ENCODE peak calls at places on chromosomes 16 and 17, in eight cellular contexts. One of them, this sample, is unnamed.

GRCh38 chr16:19073344-19073743 is 5.9 kb downstream of the COQ7 start:
- DNase-seq in RWPE1: no peak
- DNase-seq in CD8-positive, alpha-beta memory T cell: no peak
- DNase-seq in tibial artery: no peak
- DNase-seq in CD8-positive, alpha-beta T cell: no peak
- DNase-seq in substantia nigra: no peak
- DNase-seq in ovary: no peak
- DNase-seq in caudate nucleus: no peak
- DNase-seq in this sample: no peak

GRCh38 chr17:49180303-49180702 is 30.1 kb downstream of the GNGT2 start:
- DNase-seq in tibial artery: peak; percentile 74
- DNase-seq in substantia nigra: peak; percentile 13
- DNase-seq in RWPE1: peak; percentile 65
- DNase-seq in CD8-positive, alpha-beta memory T cell: peak; percentile 54
- DNase-seq in ovary: peak; percentile 37
- DNase-seq in caudate nucleus: peak; percentile 17
- DNase-seq in CD8-positive, alpha-beta T cell: peak; percentile 39
- DNase-seq in this sample: peak; percentile 65

GRCh38 chr17:4174556-4174955 is 31.6 kb downstream of the CYB5D2 start:
- DNase-seq in CD8-positive, alpha-beta memory T cell: no peak
- DNase-seq in RWPE1: no peak
- DNase-seq in caudate nucleus: no peak
- DNase-seq in ovary: no peak
- DNase-seq in CD8-positive, alpha-beta T cell: no peak
- DNase-seq in substantia nigra: no peak
- DNase-seq in tibial artery: no peak
- DNase-seq in this sample: no peak

GRCh38 chr16:83878838-83879237 is 20.1 kb upstream of the MLYCD start:
- DNase-seq in RWPE1: peak; percentile 59
- DNase-seq in substantia nigra: no peak
- DNase-seq in CD8-positive, alpha-beta memory T cell: no peak
- DNase-seq in caudate nucleus: no peak
- DNase-seq in CD8-positive, alpha-beta T cell: no peak
- DNase-seq in tibial artery: no peak
- DNase-seq in ovary: no peak
- DNase-seq in this sample: no peak

GRCh38 chr17:14593956-14594355 is 293.1 kb downstream of the HS3ST3B1 start:
- DNase-seq in substantia nigra: no peak
- DNase-seq in CD8-positive, alpha-beta memory T cell: no peak
- DNase-seq in tibial artery: no peak
- DNase-seq in ovary: no peak
- DNase-seq in CD8-positive, alpha-beta T cell: no peak
- DNase-seq in caudate nucleus: no peak
- DNase-seq in RWPE1: no peak
- DNase-seq in this sample: no peak

GRCh38 chr16:30430428-30430970 is 669 bp upstream of the DCTPP1 start:
- DNase-seq in CD8-positive, alpha-beta memory T cell: no peak
- DNase-seq in caudate nucleus: no peak
- DNase-seq in tibial artery: no peak
- DNase-seq in CD8-positive, alpha-beta T cell: no peak
- DNase-seq in RWPE1: no peak
- DNase-seq in ovary: peak; percentile 47
- DNase-seq in substantia nigra: no peak
- DNase-seq in this sample: no peak

GRCh38 chr16:16073884-16074781 is 124.7 kb downstream of the ABCC1 start:
- DNase-seq in tibial artery: no peak
- DNase-seq in CD8-positive, alpha-beta T cell: no peak
- DNase-seq in caudate nucleus: no peak
- DNase-seq in RWPE1: no peak
- DNase-seq in ovary: no peak
- DNase-seq in substantia nigra: no peak
- DNase-seq in CD8-positive, alpha-beta memory T cell: no peak
- DNase-seq in this sample: no peak

GRCh38 chr17:55005520-55005919 is 37.0 kb downstream of the STXBP4 start:
- DNase-seq in RWPE1: no peak
- DNase-seq in substantia nigra: no peak
- DNase-seq in CD8-positive, alpha-beta memory T cell: no peak
- DNase-seq in tibial artery: no peak
- DNase-seq in caudate nucleus: no peak
- DNase-seq in CD8-positive, alpha-beta T cell: no peak
- DNase-seq in ovary: no peak
- DNase-seq in this sample: no peak

GRCh38 chr17:38620551-38621277 is 15.0 kb upstream of the SRCIN1 start:
- DNase-seq in ovary: no peak
- DNase-seq in caudate nucleus: no peak
- DNase-seq in RWPE1: no peak
- DNase-seq in CD8-positive, alpha-beta memory T cell: no peak
- DNase-seq in substantia nigra: no peak
- DNase-seq in CD8-positive, alpha-beta T cell: no peak
- DNase-seq in tibial artery: peak; percentile 40
- DNase-seq in this sample: no peak

GRCh38 chr17:49630113-49630900 is 47.6 kb downstream of the SPOP start:
- DNase-seq in tibial artery: no peak
- DNase-seq in CD8-positive, alpha-beta memory T cell: no peak
- DNase-seq in caudate nucleus: no peak
- DNase-seq in RWPE1: no peak
- DNase-seq in CD8-positive, alpha-beta T cell: no peak
- DNase-seq in ovary: no peak
- DNase-seq in substantia nigra: no peak
- DNase-seq in this sample: no peak

GRCh38 chr16:17070882-17071592 is 399.7 kb downstream of the XYLT1 start:
- DNase-seq in substantia nigra: no peak
- DNase-seq in ovary: peak; percentile 30
- DNase-seq in RWPE1: peak; percentile 8
- DNase-seq in CD8-positive, alpha-beta memory T cell: peak; percentile 74
- DNase-seq in tibial artery: no peak
- DNase-seq in CD8-positive, alpha-beta T cell: peak; percentile 58
- DNase-seq in caudate nucleus: peak; percentile 18
- DNase-seq in this sample: no peak

GRCh38 chr16:8905168-8905762 is 23.1 kb downstream of the LITAFD start:
- DNase-seq in CD8-positive, alpha-beta T cell: no peak
- DNase-seq in substantia nigra: no peak
- DNase-seq in CD8-positive, alpha-beta memory T cell: peak; percentile 16
- DNase-seq in ovary: no peak
- DNase-seq in caudate nucleus: no peak
- DNase-seq in tibial artery: no peak
- DNase-seq in RWPE1: no peak
- DNase-seq in this sample: no peak

DNA sequence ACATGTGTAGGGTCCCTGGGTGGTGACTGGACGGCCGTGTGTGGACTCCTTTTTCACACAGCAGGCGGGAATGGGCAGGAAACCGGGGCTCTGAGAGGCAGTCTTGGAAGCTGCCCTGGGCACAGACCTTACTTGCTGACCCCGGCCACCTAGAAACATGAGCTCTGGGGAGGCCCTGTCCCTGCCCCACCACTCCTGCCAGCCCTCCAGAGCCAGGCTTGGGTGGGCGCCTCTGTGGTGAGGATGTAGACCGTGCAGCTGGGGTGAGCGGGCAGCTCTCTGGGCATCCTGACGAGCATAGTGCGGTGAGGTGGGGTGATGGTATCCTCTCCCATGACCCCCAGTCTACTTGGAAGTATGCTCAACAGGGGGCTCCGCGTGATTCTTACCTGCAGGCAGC is 121.3 kb downstream of the RAB11FIP4 start:
- DNase-seq in CD8-positive, alpha-beta T cell: no peak
- DNase-seq in RWPE1: no peak
- DNase-seq in caudate nucleus: no peak
- DNase-seq in tibial artery: no peak
- DNase-seq in substantia nigra: no peak
- DNase-seq in CD8-positive, alpha-beta memory T cell: no peak
- DNase-seq in ovary: no peak
- DNase-seq in this sample: no peak
- H3K27ac ChIP-seq in CD8-positive, alpha-beta T cell: no peak overlapping the region
- H3K27ac ChIP-seq in RWPE1: no peak overlapping the region
- H3K27ac ChIP-seq in caudate nucleus: no peak overlapping the region
- H3K27ac ChIP-seq in tibial artery: no peak overlapping the region
- H3K27ac ChIP-seq in substantia nigra: no peak overlapping the region
- H3K27ac ChIP-seq in CD8-positive, alpha-beta memory T cell: no peak overlapping the region
- H3K27ac ChIP-seq in ovary: no peak overlapping the region
- H3K27ac ChIP-seq in this sample: no peak overlapping the region

GRCh38 chr16:66402166-66402565 is 24.9 kb upstream of the BEAN1 start:
- DNase-seq in ovary: no peak
- DNase-seq in CD8-positive, alpha-beta T cell: no peak
- DNase-seq in RWPE1: no peak
- DNase-seq in tibial artery: peak; percentile 60
- DNase-seq in CD8-positive, alpha-beta memory T cell: no peak
- DNase-seq in substantia nigra: no peak
- DNase-seq in caudate nucleus: no peak
- DNase-seq in this sample: no peak

GRCh38 chr16:66401610-66402009 is 25.5 kb upstream of the BEAN1 start:
- DNase-seq in ovary: no peak
- DNase-seq in caudate nucleus: no peak
- DNase-seq in substantia nigra: no peak
- DNase-seq in RWPE1: no peak
- DNase-seq in tibial artery: peak; percentile 57
- DNase-seq in CD8-positive, alpha-beta T cell: no peak
- DNase-seq in CD8-positive, alpha-beta memory T cell: no peak
- DNase-seq in this sample: no peak

GRCh38 chr16:66405057-66405783 is 21.9 kb upstream of the BEAN1 start:
- DNase-seq in caudate nucleus: no peak
- DNase-seq in ovary: no peak
- DNase-seq in tibial artery: no peak
- DNase-seq in RWPE1: no peak
- DNase-seq in CD8-positive, alpha-beta memory T cell: no peak
- DNase-seq in substantia nigra: no peak
- DNase-seq in CD8-positive, alpha-beta T cell: no peak
- DNase-seq in this sample: no peak

GRCh38 chr16:66402591-66403230 is 24.4 kb upstream of the BEAN1 start:
- DNase-seq in tibial artery: peak; percentile 62
- DNase-seq in ovary: no peak
- DNase-seq in caudate nucleus: no peak
- DNase-seq in RWPE1: no peak
- DNase-seq in CD8-positive, alpha-beta memory T cell: no peak
- DNase-seq in substantia nigra: no peak
- DNase-seq in CD8-positive, alpha-beta T cell: no peak
- DNase-seq in this sample: no peak

DNA sequence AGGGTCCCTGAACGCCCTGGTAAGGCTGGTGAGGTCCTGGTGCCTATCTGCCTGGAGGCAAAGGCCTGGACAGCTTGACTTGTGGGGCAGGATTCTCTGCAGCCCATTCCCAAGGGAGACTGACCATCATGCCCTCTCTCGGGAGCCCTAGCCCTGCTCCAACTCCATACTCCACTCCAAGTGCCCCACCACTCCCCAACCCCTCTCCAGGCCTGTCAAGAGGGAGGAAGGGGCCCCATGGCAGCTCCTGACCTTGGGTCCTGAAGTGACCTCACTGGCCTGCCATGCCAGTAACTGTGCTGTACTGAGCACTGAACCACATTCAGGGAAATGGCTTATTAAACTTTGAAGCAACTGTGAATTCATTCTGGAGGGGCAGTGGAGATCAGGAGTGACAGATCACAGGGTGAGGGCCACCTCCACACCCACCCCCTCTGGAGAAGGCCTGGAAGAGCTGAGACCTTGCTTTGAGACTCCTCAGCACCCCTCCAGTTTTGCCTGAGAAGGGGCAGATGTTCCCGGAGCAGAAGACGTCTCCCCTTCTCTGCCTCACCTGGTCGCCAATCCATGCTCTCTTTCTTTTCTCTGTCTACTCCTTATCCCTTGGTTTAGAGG is 23.5 kb upstream of the BEAN1 start:
- DNase-seq in CD8-positive, alpha-beta memory T cell: no peak
- DNase-seq in RWPE1: no peak
- DNase-seq in substantia nigra: no peak
- DNase-seq in CD8-positive, alpha-beta T cell: no peak
- DNase-seq in tibial artery: peak; percentile 38
- DNase-seq in caudate nucleus: no peak
- DNase-seq in ovary: no peak
- DNase-seq in this sample: no peak
- H3K27ac ChIP-seq in CD8-positive, alpha-beta memory T cell: no peak overlapping the region
- H3K27ac ChIP-seq in RWPE1: no peak overlapping the region
- H3K27ac ChIP-seq in substantia nigra: no peak overlapping the region
- H3K27ac ChIP-seq in CD8-positive, alpha-beta T cell: no peak overlapping the region
- H3K27ac ChIP-seq in tibial artery: no peak overlapping the region
- H3K27ac ChIP-seq in caudate nucleus: no peak overlapping the region
- H3K27ac ChIP-seq in ovary: no peak overlapping the region
- H3K27ac ChIP-seq in this sample: no peak overlapping the region

GRCh38 chr16:79593074-79593531 is 7.4 kb downstream of the MAF start:
- DNase-seq in RWPE1: no peak
- DNase-seq in ovary: no peak
- DNase-seq in CD8-positive, alpha-beta memory T cell: no peak
- DNase-seq in CD8-positive, alpha-beta T cell: no peak
- DNase-seq in caudate nucleus: no peak
- DNase-seq in substantia nigra: peak; percentile 19
- DNase-seq in tibial artery: no peak
- DNase-seq in this sample: no peak
- H3K27ac ChIP-seq in RWPE1: no peak overlapping the region
- H3K27ac ChIP-seq in ovary: no peak overlapping the region
- H3K27ac ChIP-seq in CD8-positive, alpha-beta memory T cell: no peak overlapping the region
- H3K27ac ChIP-seq in CD8-positive, alpha-beta T cell: no peak overlapping the region
- H3K27ac ChIP-seq in caudate nucleus: peak overlapping the region; percentile 85
- H3K27ac ChIP-seq in substantia nigra: peak overlapping the region; percentile 62
- H3K27ac ChIP-seq in tibial artery: peak overlapping the region; percentile 28
- H3K27ac ChIP-seq in this sample: peak overlapping the region; percentile 77

GRCh38 chr17:42202159-42202558 is 7.9 kb upstream of the GHDC start:
- DNase-seq in RWPE1: no peak
- DNase-seq in tibial artery: no peak
- DNase-seq in CD8-positive, alpha-beta T cell: no peak
- DNase-seq in caudate nucleus: no peak
- DNase-seq in ovary: no peak
- DNase-seq in substantia nigra: no peak
- DNase-seq in CD8-positive, alpha-beta memory T cell: no peak
- DNase-seq in this sample: no peak

GRCh38 chr17:42198897-42199296 is 4.6 kb upstream of the GHDC start:
- DNase-seq in substantia nigra: no peak
- DNase-seq in CD8-positive, alpha-beta memory T cell: no peak
- DNase-seq in caudate nucleus: no peak
- DNase-seq in ovary: no peak
- DNase-seq in CD8-positive, alpha-beta T cell: no peak
- DNase-seq in RWPE1: no peak
- DNase-seq in tibial artery: no peak
- DNase-seq in this sample: peak; percentile 56

GRCh38 chr17:42201155-42201772 is 7.0 kb upstream of the GHDC start:
- DNase-seq in RWPE1: no peak
- DNase-seq in tibial artery: no peak
- DNase-seq in ovary: no peak
- DNase-seq in caudate nucleus: no peak
- DNase-seq in CD8-positive, alpha-beta T cell: no peak
- DNase-seq in CD8-positive, alpha-beta memory T cell: no peak
- DNase-seq in substantia nigra: no peak
- DNase-seq in this sample: peak; percentile 53

GRCh38 chr17:42199411-42200011 is 5.2 kb upstream of the GHDC start:
- DNase-seq in ovary: no peak
- DNase-seq in substantia nigra: no peak
- DNase-seq in RWPE1: no peak
- DNase-seq in CD8-positive, alpha-beta T cell: no peak
- DNase-seq in caudate nucleus: no peak
- DNase-seq in CD8-positive, alpha-beta memory T cell: no peak
- DNase-seq in tibial artery: no peak
- DNase-seq in this sample: peak; percentile 34

DNA sequence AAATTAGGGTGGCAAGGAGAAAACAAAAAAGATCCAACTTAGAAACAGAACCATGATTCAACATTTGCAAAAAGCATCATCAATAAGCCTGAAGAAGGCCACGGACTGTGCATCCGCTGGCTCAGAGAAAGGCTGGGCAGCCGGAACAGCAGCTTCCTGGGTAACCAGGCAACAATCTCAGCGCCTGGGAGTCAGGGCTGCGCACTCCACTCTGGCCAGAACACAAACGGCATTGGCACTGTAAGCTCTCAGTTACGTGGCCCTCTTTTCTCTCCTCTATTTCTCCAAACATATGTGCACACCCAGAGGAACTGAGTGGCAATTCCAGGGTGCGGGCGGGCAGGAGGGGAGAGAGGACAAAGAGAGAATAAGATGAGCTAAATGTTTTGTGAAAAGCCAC is 6.4 kb upstream of the GHDC start:
- DNase-seq in CD8-positive, alpha-beta T cell: no peak
- DNase-seq in tibial artery: no peak
- DNase-seq in CD8-positive, alpha-beta memory T cell: no peak
- DNase-seq in substantia nigra: no peak
- DNase-seq in ovary: peak; percentile 72
- DNase-seq in RWPE1: no peak
- DNase-seq in caudate nucleus: no peak
- DNase-seq in this sample: peak; percentile 92
- H3K27ac ChIP-seq in CD8-positive, alpha-beta T cell: no peak overlapping the region
- H3K27ac ChIP-seq in tibial artery: no peak overlapping the region
- H3K27ac ChIP-seq in CD8-positive, alpha-beta memory T cell: no peak overlapping the region
- H3K27ac ChIP-seq in substantia nigra: peak overlapping the region; percentile 50
- H3K27ac ChIP-seq in ovary: no peak overlapping the region
- H3K27ac ChIP-seq in RWPE1: no peak overlapping the region
- H3K27ac ChIP-seq in caudate nucleus: no peak overlapping the region
- H3K27ac ChIP-seq in this sample: peak overlapping the region; percentile 78

This sample was measured in adrenal gland.